ENCODE peak calls at places on chromosome 21, in nine cellular contexts. S is BE2C, W is fibroblast of lung, A is cardiac fibroblast, G is AG10803, O is kidney epithelial cell, B is HFFc6, R is left lung, C is fibroblast of mammary gland. D is an unnamed sample.
A peak's percentile ranks its signal among the peaks of the same experiment; 100 is the strongest.

GRCh38 chr21:29546071-29546470 is 247.3 kb downstream of the BACH1 start:
- DNase-seq in S (no peak), R (no peak), O (no peak), B (no peak), G (peak; percentile 29), W (no peak), A (no peak), C (no peak), D (no peak)

GRCh38 chr21:36075171-36075570 is 5.3 kb downstream of the CBR1 start:
- DNase-seq in C (no peak), B (no peak), S (no peak), O (no peak), G (no peak), A (no peak), W (no peak), R (no peak), D (no peak)

GRCh38 chr21:28272272-28272992 is 720.2 kb downstream of the LTN1 start:
- DNase-seq in W (peak; percentile 53), R (no peak), S (no peak), G (peak; percentile 41), O (no peak), B (no peak), A (peak; percentile 36), C (peak; percentile 31), D (no peak)

GRCh38 chr21:30426732-30427131 is 1.0 kb upstream of the KRTAP13-3 start:
- DNase-seq in R (no peak), W (no peak), A (no peak), G (no peak), C (no peak), B (no peak), S (no peak), O (no peak), D (no peak)

GRCh38 chr21:39057121-39057520 is 126.1 kb downstream of the PSMG1 start:
- DNase-seq in S (no peak), O (no peak), A (no peak), G (no peak), B (no peak), W (no peak), R (no peak), C (no peak), D (no peak)

GRCh38 chr21:39048574-39048973 is 134.7 kb downstream of the PSMG1 start:
- DNase-seq in G (peak; percentile 25), O (no peak), B (peak; percentile 64), R (no peak), S (no peak), C (peak; percentile 74), W (peak; percentile 83), A (peak; percentile 82), D (no peak)

GRCh38 chr21:32977216-32977615 is 48.5 kb upstream of the OLIG2 start:
- DNase-seq in W (no peak), O (no peak), A (no peak), C (no peak), B (no peak), G (no peak), R (no peak), S (no peak), D (no peak)

GRCh38 chr21:17732306-17732705 is 86.8 kb downstream of the C21orf91 start:
- DNase-seq in G (no peak), S (peak; percentile 29), O (peak; percentile 10), B (no peak), A (peak; percentile 45), C (peak; percentile 7), R (no peak), W (no peak), D (no peak)

GRCh38 chr21:44291936-44292811 is 6.5 kb downstream of the AIRE start:
- DNase-seq in W (no peak), O (no peak), B (no peak), C (no peak), G (no peak), S (no peak), A (no peak), R (no peak), D (no peak)

GRCh38 chr21:15255359-15256157 is 190.8 kb upstream of the NRIP1 start:
- DNase-seq in O (no peak), B (no peak), G (no peak), S (no peak), C (peak; percentile 14), W (no peak), A (no peak), R (no peak), D (no peak)

GRCh38 chr21:28454978-28455600 is 537.6 kb downstream of the LTN1 start:
- DNase-seq in S (no peak), C (peak; percentile 80), A (peak; percentile 58), B (peak; percentile 69), W (no peak), G (peak; percentile 95), O (no peak), R (no peak), D (no peak)

GRCh38 chr21:30436986-30437385 is 3.1 kb upstream of the KRTAP15-1 start:
- DNase-seq in S (no peak), O (no peak), A (no peak), B (no peak), C (no peak), W (no peak), G (no peak), R (no peak), D (no peak)

GRCh38 chr21:43972850-43973633 is 39.1 kb upstream of the TRAPPC10 start:
- DNase-seq in G (no peak), R (no peak), B (no peak), S (no peak), C (no peak), A (no peak), W (peak; percentile 21), O (no peak), D (no peak)

GRCh38 chr21:17688912-17689874 is 76.5 kb upstream of the BTG3 start:
- DNase-seq in C (no peak), S (peak; percentile 90), W (no peak), R (peak; percentile 35), A (no peak), O (peak; percentile 37), B (peak; percentile 58), G (no peak), D (peak; percentile 31)

GRCh38 chr21:44449473-44450363 is 5.6 kb upstream of the LRRC3 start:
- DNase-seq in A (no peak), S (peak; percentile 77), W (no peak), B (no peak), R (peak; percentile 24), C (no peak), O (no peak), G (no peak), D (peak; percentile 5)

GRCh38 chr21:14989359-14989758 is 75.4 kb downstream of the NRIP1 start:
- DNase-seq in W (peak; percentile 70), A (peak; percentile 50), B (no peak), S (peak; percentile 61), G (peak; percentile 73), O (no peak), R (no peak), C (peak; percentile 68), D (no peak)

GRCh38 chr21:37462087-37462861 is 95.7 kb downstream of the DYRK1A start:
- DNase-seq in G (no peak), O (no peak), S (no peak), R (no peak), C (no peak), W (no peak), B (no peak), A (no peak), D (no peak)

GRCh38 chr21:37461494-37461893 is 94.9 kb downstream of the DYRK1A start:
- DNase-seq in G (peak; percentile 58), S (no peak), W (peak; percentile 44), A (peak; percentile 32), C (no peak), R (no peak), O (no peak), B (no peak), D (no peak)

GRCh38 chr21:37458669-37459276 is 92.2 kb downstream of the DYRK1A start:
- DNase-seq in W (no peak), A (no peak), G (no peak), S (no peak), O (no peak), C (no peak), R (no peak), B (no peak), D (no peak)

GRCh38 chr21:37459575-37459974 is 93.0 kb downstream of the DYRK1A start:
- DNase-seq in A (peak; percentile 67), R (no peak), B (peak; percentile 57), G (peak; percentile 72), S (no peak), O (no peak), C (peak; percentile 69), W (peak; percentile 38), D (no peak)

DNA sequence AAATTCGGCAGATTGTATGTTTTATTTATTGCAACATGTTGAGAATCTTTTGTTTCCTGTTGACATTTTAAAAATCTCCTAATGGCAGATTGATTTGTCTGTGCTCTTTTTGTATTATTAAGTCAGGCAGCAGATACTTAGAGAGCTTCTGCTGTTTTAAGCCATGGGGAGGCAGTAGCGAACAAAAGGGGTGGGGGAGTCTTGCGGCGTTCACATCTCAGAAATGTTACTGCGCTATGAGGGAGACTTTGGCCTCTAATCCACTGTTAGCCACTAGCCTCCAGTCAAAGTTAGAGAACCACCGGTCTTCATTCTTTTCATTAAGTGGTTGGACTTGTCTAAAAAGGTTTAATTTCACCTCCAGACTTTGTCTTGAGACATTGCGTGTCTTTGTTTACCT is 93.6 kb downstream of the DYRK1A start:
- DNase-seq in R (no peak), W (no peak), G (no peak), B (no peak), S (no peak), C (no peak), A (no peak), O (no peak), D (no peak)
- TF ChIP-seq CTCF in R (no peak), W (no peak), G (peak; percentile 28), B (no peak), S (peak; percentile 50), C (peak; percentile 16), A (peak; percentile 21), O (peak; percentile 22), D (no peak)

GRCh38 chr21:41411449-41412089 is 14.5 kb upstream of the MX1 start:
- DNase-seq in C (peak; percentile 14), O (no peak), B (no peak), W (no peak), G (no peak), A (peak; percentile 7), S (no peak), R (peak; percentile 65), D (no peak)
- TF ChIP-seq CTCF in C (peak; percentile 27), O (peak; percentile 21), B (no peak), W (no peak), G (peak; percentile 25), A (no peak), S (no peak), R (no peak), D (no peak)

GRCh38 chr21:42435401-42435800 is 31.7 kb downstream of the UBASH3A start:
- DNase-seq in B (no peak), G (no peak), A (no peak), O (no peak), R (no peak), W (no peak), C (no peak), S (no peak), D (no peak)
- TF ChIP-seq CTCF in B (no peak), G (no peak), A (no peak), O (no peak), R (no peak), W (no peak), C (no peak), S (no peak), D (no peak)

DNA sequence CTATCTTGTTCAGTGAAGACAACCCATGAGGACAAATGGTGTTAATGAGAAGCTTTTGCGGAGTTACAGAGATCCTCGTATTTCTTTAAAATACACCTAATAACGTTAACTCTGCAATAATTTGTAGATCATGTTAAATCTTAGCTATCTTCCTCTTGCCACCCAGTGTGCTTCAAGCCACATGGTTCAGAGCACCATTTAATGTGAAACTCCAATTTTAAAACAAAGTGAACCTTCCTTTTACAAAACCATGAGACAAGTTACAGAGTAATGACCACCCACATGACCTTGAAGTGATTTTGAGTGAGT is 1.7 kb upstream of the KCNE2 start:
- DNase-seq in R (no peak), C (no peak), G (no peak), W (no peak), O (no peak), A (no peak), B (no peak), S (no peak), D (no peak)
- TF ChIP-seq CTCF in R (no peak), C (no peak), G (no peak), W (no peak), O (no peak), A (no peak), B (peak; percentile 52), S (no peak), D (no peak)

D was measured in activated B cell treated with CpG ODN at 0.5 μM for 24 hours.